ENCODE peak calls at places on chromosomes 11 and 22, in five cellular contexts. P, T, V, H and B are unnamed samples.

GRCh38 chr11:7600205-7600775 is 73.0 kb downstream of the CYB5R2 start:
- DNase-seq in H (peak), T (no peak), P (no peak), V (peak), B (peak)

GRCh38 chr11:34395916-34396555 is 38.2 kb upstream of the ABTB2 start:
- DNase-seq in T (no peak), V (no peak), P (no peak), H (no peak), B (no peak)

GRCh38 chr11:32090774-32091370 is at the start of gene RCN1:
- DNase-seq in P (peak), T (peak), V (peak), H (peak), B (no peak)

GRCh38 chr11:130675456-130675855 is 227.0 kb downstream of the ADAMTS15 start:
- DNase-seq in V (no peak), P (peak), T (peak), H (peak), B (no peak)

GRCh38 chr22:49302150-49302460 is 525.6 kb downstream of the BRD1 start:
- DNase-seq in V (no peak), H (no peak), P (no peak), T (no peak), B (no peak)

GRCh38 chr11:124415356-124415923 is 9.2 kb downstream of the OR8B4 start:
- DNase-seq in V (no peak), H (peak), T (no peak), P (no peak), B (peak)

GRCh38 chr11:23957309-23957708 is 539.5 kb upstream of the LUZP2 start:
- DNase-seq in H (no peak), P (no peak), T (no peak), V (no peak), B (no peak)

GRCh38 chr11:116725434-116726221 is 47.2 kb downstream of the BUD13 start:
- DNase-seq in H (peak), P (no peak), T (no peak), V (no peak), B (no peak)

GRCh38 chr22:46079093-46079860 is 71.0 kb upstream of the PPARA start:
- DNase-seq in P (peak), H (no peak), T (peak), V (no peak), B (no peak)

GRCh38 chr11:73186886-73187285 is 31.2 kb upstream of the P2RY2 start:
- DNase-seq in H (no peak), V (no peak), T (no peak), P (no peak), B (no peak)

GRCh38 chr11:134647066-134647746 is 235.2 kb upstream of the B3GAT1 start:
- DNase-seq in V (no peak), P (no peak), H (no peak), T (no peak), B (no peak)

GRCh38 chr11:86115542-86116385 is 46.9 kb upstream of the PICALM start:
- DNase-seq in T (no peak), V (no peak), P (no peak), H (no peak), B (no peak)

GRCh38 chr11:103633037-103633788 is 403.2 kb upstream of the DDI1 start:
- DNase-seq in P (no peak), V (no peak), T (no peak), H (no peak), B (no peak)

GRCh38 chr11:120168960-120169681 is 31.2 kb upstream of the TRIM29 start:
- DNase-seq in T (peak), P (no peak), V (peak), H (no peak), B (peak)

GRCh38 chr11:121741954-121742361 is 289.2 kb upstream of the SORL1-AS1 start:
- DNase-seq in V (peak), H (peak), T (peak), P (peak), B (peak)